ENCODE peak calls at places on chromosomes 3 and 15, in eight cellular contexts. S, X, C, F, V, W, G and D are unnamed samples.

GRCh38 chr3:148006508-148006907 is 597.3 kb downstream of the ZIC1 start:
- DNase-seq in S (no peak), X (no peak), C (peak), F (no peak), V (no peak), W (peak), G (peak), D (no peak)

GRCh38 chr15:94182883-94183282 is 48.5 kb upstream of the MCTP2 start:
- DNase-seq in S (no peak), X (no peak), C (no peak), F (no peak), V (no peak), W (no peak), G (no peak), D (no peak)

GRCh38 chr15:52336530-52336929 is 40.9 kb upstream of the MYO5C start:
- DNase-seq in S (no peak), X (no peak), C (no peak), F (no peak), V (peak), W (no peak), G (no peak), D (no peak)

GRCh38 chr3:131028844-131029243 is 2.2 kb downstream of the NEK11 start:
- DNase-seq in S (no peak), X (no peak), C (no peak), F (no peak), V (no peak), W (no peak), G (no peak), D (no peak)

GRCh38 chr3:46278816-46279672 is 36.8 kb downstream of the CCR3 start:
- DNase-seq in S (no peak), X (no peak), C (no peak), F (no peak), V (no peak), W (no peak), G (no peak), D (no peak)

GRCh38 chr3:189947948-189948723 is 172.6 kb downstream of the P3H2 start:
- DNase-seq in S (no peak), X (no peak), C (peak), F (no peak), V (peak), W (peak), G (peak), D (no peak)

GRCh38 chr3:140143670-140144069 is 208.7 kb downstream of the CLSTN2 start:
- DNase-seq in S (no peak), X (no peak), C (no peak), F (no peak), V (no peak), W (no peak), G (no peak), D (no peak)

GRCh38 chr3:17432237-17432636 is 310.2 kb downstream of the TBC1D5 start:
- DNase-seq in S (no peak), X (no peak), C (peak), F (no peak), V (no peak), W (peak), G (peak), D (peak)

GRCh38 chr3:47855461-47856383 is 52.8 kb downstream of the DHX30 start:
- DNase-seq in S (no peak), X (no peak), C (no peak), F (no peak), V (no peak), W (no peak), G (no peak), D (no peak)

GRCh38 chr3:45552031-45552772 is 42.3 kb upstream of the LIMD1 start:
- DNase-seq in S (no peak), X (no peak), C (no peak), F (no peak), V (no peak), W (peak), G (no peak), D (no peak)

GRCh38 chr15:74680461-74680860 is 15.4 kb downstream of the EDC3 start:
- DNase-seq in S (no peak), X (no peak), C (no peak), F (no peak), V (no peak), W (no peak), G (peak), D (no peak)

GRCh38 chr15:92391640-92392039 is 2.0 kb upstream of the ST8SIA2 start:
- DNase-seq in S (peak), X (peak), C (peak), F (no peak), V (no peak), W (peak), G (peak), D (no peak)